ENCODE peak calls at places on chromosomes 6 and 20, in nine cellular contexts. One of them, this sample, is unnamed.

GRCh38 chr20:32582659-32583580 is 2.2 kb downstream of the NOL4L start:
- DNase-seq in K562: peak
- DNase-seq in HCT116: no peak
- DNase-seq in SK-N-SH: peak
- DNase-seq in A549: no peak
- DNase-seq in GM23338: peak
- DNase-seq in GM12878: no peak
- DNase-seq in HepG2: no peak
- DNase-seq in HL-60: peak
- DNase-seq in this sample: no peak

GRCh38 chr6:93644611-93645010 is 225.3 kb upstream of the EPHA7 start:
- DNase-seq in K562: no peak
- DNase-seq in HCT116: no peak
- DNase-seq in SK-N-SH: no peak
- DNase-seq in A549: no peak
- DNase-seq in GM23338: no peak
- DNase-seq in GM12878: no peak
- DNase-seq in HepG2: peak
- DNase-seq in HL-60: no peak
- DNase-seq in this sample: no peak

GRCh38 chr20:7924692-7925091 is 15.6 kb downstream of the HAO1 start:
- DNase-seq in K562: no peak
- DNase-seq in HCT116: no peak
- DNase-seq in SK-N-SH: no peak
- DNase-seq in A549: no peak
- DNase-seq in GM23338: no peak
- DNase-seq in GM12878: no peak
- DNase-seq in HepG2: peak
- DNase-seq in HL-60: peak
- DNase-seq in this sample: peak

GRCh38 chr6:26607434-26608230 is 10.9 kb downstream of the ABT1 start:
- DNase-seq in K562: peak
- DNase-seq in HCT116: peak
- DNase-seq in SK-N-SH: peak
- DNase-seq in A549: peak
- DNase-seq in GM23338: peak
- DNase-seq in GM12878: no peak
- DNase-seq in HepG2: peak
- DNase-seq in HL-60: no peak
- DNase-seq in this sample: peak

GRCh38 chr6:129644567-129645015 is 65.4 kb downstream of the ARHGAP18 start:
- DNase-seq in K562: no peak
- DNase-seq in HCT116: peak
- DNase-seq in SK-N-SH: no peak
- DNase-seq in A549: peak
- DNase-seq in GM23338: no peak
- DNase-seq in GM12878: no peak
- DNase-seq in HepG2: peak
- DNase-seq in HL-60: no peak
- DNase-seq in this sample: no peak

GRCh38 chr6:29685718-29686326 is 4.9 kb upstream of the ZFP57 start:
- DNase-seq in K562: peak
- DNase-seq in HCT116: no peak
- DNase-seq in SK-N-SH: no peak
- DNase-seq in A549: no peak
- DNase-seq in GM23338: peak
- DNase-seq in GM12878: no peak
- DNase-seq in HepG2: no peak
- DNase-seq in HL-60: no peak
- DNase-seq in this sample: no peak

GRCh38 chr6:158072083-158072721 is 90.5 kb downstream of the SYNJ2 start:
- DNase-seq in K562: peak
- DNase-seq in HCT116: no peak
- DNase-seq in SK-N-SH: peak
- DNase-seq in A549: peak
- DNase-seq in GM23338: peak
- DNase-seq in GM12878: peak
- DNase-seq in HepG2: peak
- DNase-seq in HL-60: peak
- DNase-seq in this sample: no peak

GRCh38 chr6:145060687-145061086 is 674.6 kb downstream of the EPM2A start:
- DNase-seq in K562: no peak
- DNase-seq in HCT116: no peak
- DNase-seq in SK-N-SH: no peak
- DNase-seq in A549: no peak
- DNase-seq in GM23338: no peak
- DNase-seq in GM12878: no peak
- DNase-seq in HepG2: no peak
- DNase-seq in HL-60: no peak
- DNase-seq in this sample: no peak

GRCh38 chr20:46962452-46963195 is 68.0 kb downstream of the EYA2 start:
- DNase-seq in K562: no peak
- DNase-seq in HCT116: no peak
- DNase-seq in SK-N-SH: no peak
- DNase-seq in A549: no peak
- DNase-seq in GM23338: no peak
- DNase-seq in GM12878: no peak
- DNase-seq in HepG2: no peak
- DNase-seq in HL-60: no peak
- DNase-seq in this sample: no peak

GRCh38 chr6:105992315-105992961 is 93.7 kb upstream of the PRDM1 start:
- DNase-seq in K562: peak
- DNase-seq in HCT116: no peak
- DNase-seq in SK-N-SH: peak
- DNase-seq in A549: peak
- DNase-seq in GM23338: peak
- DNase-seq in GM12878: peak
- DNase-seq in HepG2: peak
- DNase-seq in HL-60: peak
- DNase-seq in this sample: peak

GRCh38 chr6:80211295-80211694 is 104.8 kb downstream of the BCKDHB start:
- DNase-seq in K562: no peak
- DNase-seq in HCT116: no peak
- DNase-seq in SK-N-SH: no peak
- DNase-seq in A549: no peak
- DNase-seq in GM23338: no peak
- DNase-seq in GM12878: no peak
- DNase-seq in HepG2: no peak
- DNase-seq in HL-60: no peak
- DNase-seq in this sample: no peak

GRCh38 chr6:5260111-5260620 is 584 bp downstream of the LYRM4 start:
- DNase-seq in K562: peak
- DNase-seq in HCT116: peak
- DNase-seq in SK-N-SH: no peak
- DNase-seq in A549: peak
- DNase-seq in GM23338: peak
- DNase-seq in GM12878: no peak
- DNase-seq in HepG2: peak
- DNase-seq in HL-60: peak
- DNase-seq in this sample: peak

GRCh38 chr20:64242797-64243475 is 12.6 kb upstream of the PCMTD2 start:
- DNase-seq in K562: no peak
- DNase-seq in HCT116: no peak
- DNase-seq in SK-N-SH: no peak
- DNase-seq in A549: no peak
- DNase-seq in GM23338: no peak
- DNase-seq in GM12878: no peak
- DNase-seq in HepG2: peak
- DNase-seq in HL-60: no peak
- DNase-seq in this sample: no peak

DNA sequence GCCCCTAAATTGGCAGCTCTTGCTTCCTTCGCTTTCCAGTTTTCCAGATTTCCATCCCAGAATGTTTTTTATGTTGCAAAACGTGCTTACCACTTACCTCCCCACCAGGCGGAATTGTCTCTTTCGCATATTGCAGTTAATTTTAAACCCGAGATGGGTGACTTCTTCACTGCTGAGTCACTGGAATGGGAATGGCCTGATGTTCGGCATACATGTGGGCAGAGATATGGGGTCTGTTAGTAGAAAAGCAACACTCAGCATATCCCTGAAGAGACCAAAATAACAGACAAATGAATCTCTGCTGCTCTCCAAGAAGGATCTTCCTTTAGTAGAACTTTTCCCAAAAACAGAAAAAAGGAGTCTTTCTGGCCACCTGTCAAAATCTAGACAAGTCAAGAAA is 491.2 kb downstream of the PREX1 start:
- DNase-seq in K562: no peak
- DNase-seq in HCT116: no peak
- DNase-seq in SK-N-SH: no peak
- DNase-seq in A549: peak
- DNase-seq in GM23338: no peak
- DNase-seq in GM12878: no peak
- DNase-seq in HepG2: peak
- DNase-seq in HL-60: no peak
- DNase-seq in this sample: no peak
- TF ChIP-seq REST in K562: no peak
- TF ChIP-seq REST in HCT116: no peak
- TF ChIP-seq REST in SK-N-SH: no peak
- TF ChIP-seq REST in A549: no peak
- TF ChIP-seq REST in GM23338: no peak
- TF ChIP-seq REST in GM12878: no peak
- TF ChIP-seq REST in HepG2: no peak
- TF ChIP-seq REST in HL-60: no peak
- TF ChIP-seq REST in this sample: no peak

DNA sequence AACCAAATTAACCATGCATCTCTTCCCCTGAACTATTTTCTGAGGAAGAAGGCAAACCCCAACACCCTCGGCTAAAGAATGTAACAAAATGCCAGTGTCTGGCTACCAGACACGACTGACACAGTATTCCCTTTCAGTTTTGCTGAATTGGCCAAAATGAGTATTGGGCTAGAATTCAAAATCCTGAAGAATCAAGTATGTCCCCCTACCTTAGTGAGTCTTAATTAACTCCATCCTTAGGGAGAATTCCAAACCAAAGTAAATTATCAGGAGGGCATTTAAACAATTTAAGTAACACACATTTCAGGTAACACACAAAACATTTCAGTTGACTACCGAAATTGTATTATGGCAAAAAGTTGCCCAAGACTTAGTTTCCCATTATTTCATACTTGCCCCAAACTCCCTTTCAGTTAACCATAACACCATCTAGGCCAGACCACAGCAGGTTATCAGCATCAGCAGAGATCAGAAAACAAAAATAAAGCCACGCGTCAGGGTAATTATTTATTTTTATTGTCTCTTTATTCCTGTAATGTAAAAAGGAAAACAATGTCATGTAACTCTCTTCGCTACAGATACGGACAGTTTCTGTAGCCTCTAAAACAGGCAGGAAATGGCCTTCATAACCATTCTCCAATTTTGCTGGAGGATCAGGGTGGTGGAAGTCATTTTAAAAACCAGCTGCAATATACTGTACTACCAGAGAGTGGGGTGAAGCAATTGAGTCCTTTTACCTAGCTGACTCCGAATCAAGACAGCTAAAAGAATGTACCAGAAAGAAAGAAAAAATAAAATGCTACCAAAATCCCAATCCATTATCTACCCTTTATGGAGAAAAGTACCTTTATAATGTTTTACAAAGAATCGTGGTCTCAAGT is 1.9 kb downstream of the SNX5 start:
- DNase-seq in K562: no peak
- DNase-seq in HCT116: no peak
- DNase-seq in SK-N-SH: peak
- DNase-seq in A549: peak
- DNase-seq in GM23338: peak
- DNase-seq in GM12878: no peak
- DNase-seq in HepG2: peak
- DNase-seq in HL-60: no peak
- DNase-seq in this sample: peak
- TF ChIP-seq CTCF in K562: peak
- TF ChIP-seq CTCF in HCT116: no peak
- TF ChIP-seq CTCF in SK-N-SH: peak
- TF ChIP-seq CTCF in A549: no peak
- TF ChIP-seq CTCF in GM23338: peak
- TF ChIP-seq CTCF in GM12878: peak
- TF ChIP-seq CTCF in HepG2: no peak
- TF ChIP-seq CTCF in HL-60: no peak
- TF ChIP-seq CTCF in this sample: no peak

DNA sequence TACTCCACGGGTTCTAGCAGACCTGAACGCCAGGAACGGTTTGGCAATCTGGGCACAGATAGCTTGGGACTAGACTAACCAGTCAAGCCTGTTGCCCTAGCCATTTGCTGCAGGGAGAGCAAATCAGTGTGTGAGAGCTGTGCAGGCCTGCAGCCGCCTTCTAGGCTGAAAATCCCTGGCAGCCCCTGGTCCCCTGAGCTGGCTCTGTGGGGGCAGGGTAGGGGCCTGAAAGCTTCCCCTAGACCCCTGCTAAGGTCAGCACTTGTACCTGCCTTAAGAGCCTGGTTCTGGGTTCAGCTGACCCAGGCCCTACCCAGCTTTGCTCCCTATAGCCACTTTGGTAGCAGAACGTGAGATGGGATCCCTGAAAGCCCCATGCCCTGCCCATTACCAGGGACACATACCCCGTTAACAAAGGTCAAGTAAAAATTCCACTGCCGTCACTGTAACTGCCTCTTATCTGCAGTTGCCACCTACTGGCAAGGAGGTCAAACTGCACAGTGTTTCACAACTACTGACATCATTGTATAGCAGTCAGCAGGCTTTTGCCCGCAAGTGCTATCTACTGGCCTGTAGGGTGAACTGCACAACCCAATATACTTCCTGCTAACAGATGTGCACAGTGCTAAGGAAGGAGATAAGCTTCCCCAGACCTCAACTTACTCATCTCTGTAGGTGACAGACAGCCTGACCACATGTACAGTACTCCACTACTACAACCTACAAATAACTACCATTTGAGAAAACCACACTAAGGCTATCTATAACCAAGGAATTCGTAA is 95.1 kb upstream of the OLIG3 start:
- DNase-seq in K562: peak
- DNase-seq in HCT116: peak
- DNase-seq in SK-N-SH: peak
- DNase-seq in A549: peak
- DNase-seq in GM23338: peak
- DNase-seq in GM12878: peak
- DNase-seq in HepG2: peak
- DNase-seq in HL-60: peak
- DNase-seq in this sample: no peak
- TF ChIP-seq REST in K562: no peak
- TF ChIP-seq REST in HCT116: no peak
- TF ChIP-seq REST in SK-N-SH: no peak
- TF ChIP-seq REST in A549: no peak
- TF ChIP-seq REST in GM23338: no peak
- TF ChIP-seq REST in GM12878: no peak
- TF ChIP-seq REST in HepG2: no peak
- TF ChIP-seq REST in HL-60: no peak
- TF ChIP-seq REST in this sample: no peak

DNA sequence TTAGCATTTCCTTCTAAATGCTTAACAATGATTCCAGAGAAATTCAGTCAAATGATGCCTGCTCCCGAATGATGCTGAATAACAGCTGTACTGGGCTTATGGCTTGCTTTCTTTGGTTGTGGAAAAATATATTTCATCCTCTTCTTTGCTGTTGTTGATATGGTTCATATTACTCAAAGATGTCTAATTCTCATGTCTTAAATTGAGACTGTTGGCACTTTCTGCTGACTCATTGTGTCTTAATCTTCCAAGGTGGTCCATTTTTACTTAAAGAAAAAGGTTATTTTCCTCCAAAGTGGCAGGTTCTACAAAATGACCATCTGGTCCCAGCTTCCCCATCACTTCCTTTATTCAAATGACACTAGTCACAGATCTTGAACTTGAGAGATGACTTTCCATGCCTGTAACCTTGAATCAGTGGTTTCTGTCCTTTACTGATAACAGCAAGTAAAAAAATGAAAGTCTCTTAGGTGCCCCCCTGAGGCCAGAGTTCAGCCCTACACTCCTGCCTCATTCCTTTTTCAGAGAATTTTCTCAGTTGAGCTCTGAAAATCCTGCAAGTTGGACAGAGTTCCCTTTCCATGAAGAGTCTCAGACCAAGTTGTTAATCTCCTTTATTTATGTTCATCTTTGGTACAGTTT is 6.9 kb downstream of the SNAP25 start:
- DNase-seq in K562: peak
- DNase-seq in HCT116: no peak
- DNase-seq in SK-N-SH: peak
- DNase-seq in A549: peak
- DNase-seq in GM23338: peak
- DNase-seq in GM12878: no peak
- DNase-seq in HepG2: peak
- DNase-seq in HL-60: no peak
- DNase-seq in this sample: no peak
- TF ChIP-seq CTCF in K562: peak
- TF ChIP-seq CTCF in HCT116: no peak
- TF ChIP-seq CTCF in SK-N-SH: peak
- TF ChIP-seq CTCF in A549: peak
- TF ChIP-seq CTCF in GM23338: peak
- TF ChIP-seq CTCF in GM12878: no peak
- TF ChIP-seq CTCF in HepG2: peak
- TF ChIP-seq CTCF in HL-60: peak
- TF ChIP-seq CTCF in this sample: peak